ENCODE peak calls at places on chromosomes 12 and 14, in eight cellular contexts. L, Y, J, E, B, Q, I and M are unnamed samples.

GRCh38 chr12:66829660-66830325 is 150.9 kb upstream of the GRIP1 start:
- DNase-seq in L (no peak), B (no peak), I (no peak), J (no peak), Y (no peak), E (no peak), Q (no peak), M (no peak)

GRCh38 chr14:41570415-41571155 is 36.1 kb upstream of the LRFN5 start:
- DNase-seq in J (no peak), L (no peak), Q (peak), E (no peak), B (no peak), Y (no peak), I (no peak), M (no peak)

GRCh38 chr12:50685641-50686040 is 78.3 kb upstream of the ATF1 start:
- DNase-seq in E (no peak), L (no peak), B (no peak), I (no peak), J (no peak), Y (no peak), Q (no peak), M (no peak)

GRCh38 chr12:98893126-98893525 is 248.0 kb downstream of the APAF1 start:
- DNase-seq in Y (no peak), L (no peak), J (peak), E (no peak), I (peak), B (no peak), Q (no peak), M (no peak)

GRCh38 chr14:36221097-36221496 is 44.6 kb upstream of the PTCSC3 start:
- DNase-seq in E (no peak), Q (peak), L (no peak), J (peak), I (no peak), B (no peak), Y (no peak), M (no peak)

GRCh38 chr14:89669209-89669608 is 252.2 kb upstream of the FOXN3 start:
- DNase-seq in E (no peak), Q (no peak), J (no peak), Y (no peak), L (no peak), B (no peak), I (no peak), M (no peak)

GRCh38 chr14:74409441-74409840 is 16.6 kb downstream of the SYNDIG1L start:
- DNase-seq in Q (no peak), E (no peak), B (no peak), J (no peak), I (no peak), Y (no peak), L (no peak), M (no peak)

GRCh38 chr14:54902143-54902520 is 494 bp downstream of the GCH1 start:
- DNase-seq in Y (peak), I (peak), L (peak), E (peak), Q (peak), J (peak), B (peak), M (peak)

GRCh38 chr14:99884834-99885648 is 91.8 kb downstream of the EML1 start:
- DNase-seq in I (peak), E (peak), L (peak), Q (peak), B (peak), J (peak), Y (peak), M (peak)

GRCh38 chr12:193282-193681 is 20.7 kb downstream of the SLC6A12 start:
- DNase-seq in Y (no peak), B (no peak), Q (no peak), E (no peak), J (no peak), I (no peak), L (no peak), M (no peak)

GRCh38 chr14:31880935-31881334 is 196.2 kb upstream of the ARHGAP5 start:
- DNase-seq in L (peak), J (no peak), B (peak), Y (no peak), I (no peak), E (peak), Q (no peak), M (peak)

GRCh38 chr12:104460973-104461693 is 4.4 kb downstream of the CHST11 start:
- DNase-seq in E (no peak), I (no peak), Q (no peak), Y (no peak), J (no peak), L (no peak), B (no peak), M (no peak)

GRCh38 chr14:101839236-101839635 is 77.7 kb downstream of the PPP2R5C start:
- DNase-seq in L (no peak), Q (no peak), Y (peak), E (no peak), J (no peak), I (no peak), B (no peak), M (no peak)

GRCh38 chr12:74043343-74043742 is 494.3 kb upstream of the ATXN7L3B start:
- DNase-seq in Q (peak), J (no peak), B (peak), E (peak), L (peak), Y (no peak), I (no peak), M (peak)

GRCh38 chr12:46557539-46558373 is 185.2 kb upstream of the SLC38A2 start:
- DNase-seq in Q (no peak), Y (no peak), J (no peak), L (no peak), I (no peak), E (peak), B (no peak), M (peak)

GRCh38 chr12:46556820-46557524 is 184.4 kb upstream of the SLC38A2 start:
- DNase-seq in Q (no peak), E (peak), L (peak), Y (no peak), J (no peak), B (no peak), I (no peak), M (peak)

GRCh38 chr12:46555379-46555778 is 182.8 kb upstream of the SLC38A2 start:
- DNase-seq in Y (no peak), L (no peak), Q (no peak), B (no peak), J (no peak), I (peak), E (peak), M (peak)

GRCh38 chr12:46554461-46554860 is 181.9 kb upstream of the SLC38A2 start:
- DNase-seq in Q (no peak), J (no peak), I (no peak), L (no peak), B (no peak), E (no peak), Y (no peak), M (peak)

GRCh38 chr12:46556105-46556559 is 183.6 kb upstream of the SLC38A2 start:
- DNase-seq in J (no peak), L (peak), E (peak), I (no peak), Y (no peak), B (no peak), Q (no peak), M (peak)
- H2AFZ ChIP-seq in J (no peak), L (no peak), E (no peak), I (no peak), Y (no peak), B (no peak), Q (no peak), M (no peak)

GRCh38 chr14:66015046-66015780 is 471.0 kb upstream of the CCDC196 start:
- DNase-seq in Y (no peak), I (no peak), B (no peak), E (no peak), J (no peak), Q (no peak), L (no peak), M (no peak)
- H3K27ac ChIP-seq in Y (no peak), I (no peak), B (no peak), E (no peak), J (no peak), Q (no peak), L (no peak), M (no peak)

GRCh38 chr14:79278798-79279644 is 932.3 kb downstream of the DIO2 start:
- DNase-seq in B (peak), L (no peak), E (peak), I (peak), J (peak), Y (no peak), Q (peak), M (peak)
- TF ChIP-seq EZH2phosphoT487 in B (no peak), L (no peak), E (peak), I (no peak), J (peak), Y (no peak), Q (no peak), M (no peak)

GRCh38 chr12:10184261-10184843 is 5.5 kb downstream of the TMEM52B start:
- DNase-seq in J (no peak), E (no peak), I (no peak), L (no peak), Q (no peak), Y (no peak), B (peak), M (peak)
- H2AFZ ChIP-seq in J (no peak), E (no peak), I (no peak), L (no peak), Q (peak), Y (peak), B (no peak), M (peak)

GRCh38 chr12:11719678-11720099 is 70.2 kb downstream of the ETV6 start:
- DNase-seq in E (peak), L (no peak), Q (peak), Y (no peak), J (no peak), I (peak), B (no peak), M (peak)

GRCh38 chr12:11716794-11717532 is 67.5 kb downstream of the ETV6 start:
- DNase-seq in Q (no peak), E (no peak), J (no peak), L (no peak), I (peak), B (peak), Y (no peak), M (peak)

GRCh38 chr12:11718105-11718504 is 68.6 kb downstream of the ETV6 start:
- DNase-seq in B (no peak), J (no peak), Y (no peak), E (no peak), L (no peak), Q (no peak), I (no peak), M (no peak)

GRCh38 chr12:11717533-11717961 is 68.1 kb downstream of the ETV6 start:
- DNase-seq in Q (no peak), B (peak), Y (no peak), J (no peak), I (no peak), L (no peak), E (no peak), M (peak)

GRCh38 chr12:11718768-11719253 is 69.3 kb downstream of the ETV6 start:
- DNase-seq in I (peak), Y (no peak), B (no peak), J (peak), L (no peak), E (peak), Q (no peak), M (peak)
- H3K27ac ChIP-seq in I (peak), Y (no peak), B (peak), J (no peak), L (no peak), E (peak), Q (no peak), M (peak)

GRCh38 chr14:86357866-86358265 is 827.9 kb downstream of the FLRT2 start:
- DNase-seq in J (no peak), Y (no peak), L (no peak), Q (no peak), I (no peak), E (no peak), B (no peak), M (no peak)
- TF ChIP-seq EZH2phosphoT487 in J (no peak), Y (no peak), L (no peak), Q (no peak), I (no peak), E (no peak), B (no peak), M (no peak)

DNA sequence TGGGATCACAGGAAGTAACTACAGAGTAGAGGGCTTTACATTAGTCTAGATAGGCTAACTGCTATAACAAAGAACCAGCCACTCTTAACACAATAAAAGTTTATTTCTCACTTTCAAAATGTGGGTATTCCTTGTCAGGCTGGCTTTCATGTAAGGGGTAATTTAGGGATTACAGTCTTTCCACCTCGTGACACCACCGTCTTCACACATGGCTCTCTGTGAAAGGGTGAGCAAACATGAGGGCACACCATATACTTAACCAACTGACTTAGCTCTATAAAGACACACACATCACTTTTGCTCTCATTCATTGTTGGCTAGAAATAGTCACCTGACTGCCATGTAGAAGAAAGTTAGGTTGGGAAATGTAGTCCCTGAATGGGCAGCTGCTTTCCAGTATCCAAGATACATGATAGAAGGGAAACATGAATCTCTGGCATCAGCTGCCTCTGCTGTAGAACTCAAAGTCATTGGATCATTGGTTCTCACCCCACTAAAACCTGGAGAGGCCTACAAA is 66.1 kb upstream of the CRY1 start:
- DNase-seq in Y (no peak), I (no peak), J (no peak), B (no peak), L (peak), E (no peak), Q (peak), M (no peak)
- H2AFZ ChIP-seq in Y (no peak), I (no peak), J (no peak), B (no peak), L (no peak), E (no peak), Q (peak), M (no peak)

GRCh38 chr14:104678346-104678745 is 11.1 kb upstream of the INF2 start:
- DNase-seq in E (no peak), Q (no peak), Y (no peak), I (no peak), L (no peak), J (peak), B (peak), M (peak)
- H3K27ac ChIP-seq in E (peak), Q (peak), Y (no peak), I (no peak), L (peak), J (no peak), B (peak), M (peak)

DNA sequence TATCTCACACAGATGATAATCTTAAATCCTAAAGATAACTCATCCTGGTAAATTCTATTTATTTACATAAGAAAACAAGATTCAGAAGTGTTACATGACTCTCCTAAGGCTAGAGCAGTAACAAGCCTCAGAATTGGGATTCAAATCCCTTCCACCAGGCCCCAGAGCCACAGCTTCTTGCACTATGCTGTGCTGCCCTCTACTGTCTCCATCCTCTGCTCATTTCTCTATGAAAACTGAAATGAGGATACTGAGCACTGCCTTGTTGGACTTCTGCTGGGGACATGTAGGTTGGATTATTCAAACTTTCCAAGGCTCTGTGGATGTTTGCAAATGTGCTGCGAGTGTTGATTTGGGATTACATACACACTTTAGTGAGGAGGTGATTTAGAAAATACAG is 23.5 kb upstream of the C12orf50 start:
- DNase-seq in Y (peak), B (peak), E (peak), L (peak), I (peak), Q (peak), J (peak), M (peak)
- TF ChIP-seq EZH2phosphoT487 in Y (no peak), B (no peak), E (no peak), L (no peak), I (no peak), Q (no peak), J (no peak), M (no peak)

GRCh38 chr12:54419088-54419887 is at the start of gene ITGA5:
- DNase-seq in J (peak), Y (no peak), Q (peak), L (peak), I (peak), E (peak), B (peak), M (peak)
- H2AFZ ChIP-seq in J (peak), Y (no peak), Q (peak), L (peak), I (peak), E (peak), B (peak), M (peak)